ENCODE peak calls at places on chromosomes 3 and 15, in five cellular contexts. Q, Y, A, E and U are unnamed samples.

GRCh38 chr15:31266712-31267111 is 59.9 kb upstream of the KLF13 start:
- DNase-seq in Y (no peak), E (no peak), Q (no peak), A (no peak), U (peak)

GRCh38 chr3:178083906-178084823 is 452.1 kb upstream of the KCNMB2 start:
- DNase-seq in E (peak), Q (no peak), A (no peak), Y (no peak), U (no peak)

GRCh38 chr15:95495033-95495541 is 835.4 kb upstream of the NR2F2 start:
- DNase-seq in E (no peak), A (no peak), Y (no peak), Q (no peak), U (no peak)

GRCh38 chr15:74133071-74133702 is 2.8 kb downstream of the ISLR2 start:
- DNase-seq in Q (no peak), E (peak), Y (no peak), A (no peak), U (no peak)

GRCh38 chr3:111845996-111846395 is 13.1 kb upstream of the PHLDB2 start:
- DNase-seq in Y (no peak), Q (no peak), E (no peak), A (no peak), U (no peak)

GRCh38 chr3:120678331-120678845 is 3.7 kb downstream of the HGD start:
- DNase-seq in A (no peak), Y (no peak), Q (peak), E (peak), U (no peak)

GRCh38 chr3:99895706-99896441 is 78.2 kb downstream of the CMSS1 start:
- DNase-seq in Q (no peak), E (no peak), A (no peak), Y (no peak), U (no peak)

GRCh38 chr15:43511012-43511885 is 6.2 kb upstream of the MAP1A start:
- DNase-seq in Y (peak), A (no peak), E (peak), Q (peak), U (no peak)

GRCh38 chr3:143242101-143242500 is 122.5 kb downstream of the CHST2 start:
- DNase-seq in Q (no peak), E (no peak), Y (no peak), A (no peak), U (no peak)

GRCh38 chr3:16538505-16538904 is 25.0 kb upstream of the RFTN1 start:
- DNase-seq in A (no peak), E (no peak), Y (no peak), Q (no peak), U (no peak)

GRCh38 chr15:40567111-40567510 is 2.0 kb upstream of the RPUSD2 start:
- DNase-seq in A (no peak), Q (no peak), Y (no peak), E (no peak), U (no peak)

GRCh38 chr3:41118461-41119385 is 80.6 kb upstream of the CTNNB1 start:
- DNase-seq in Y (no peak), Q (no peak), A (no peak), E (peak), U (peak)

GRCh38 chr15:56524915-56525314 is 60.0 kb upstream of the MNS1 start:
- DNase-seq in Y (no peak), A (no peak), Q (no peak), E (peak), U (no peak)

GRCh38 chr15:78684645-78685044 is 43.6 kb upstream of the CHRNB4 start:
- DNase-seq in A (no peak), Y (no peak), E (peak), Q (peak), U (peak)

GRCh38 chr3:127458698-127459097 is 131.8 kb downstream of the TPRA1 start:
- DNase-seq in Q (no peak), Y (peak), E (peak), A (no peak), U (no peak)

GRCh38 chr3:32782417-32782816 is 35.4 kb upstream of the TRIM71 start:
- DNase-seq in A (no peak), Y (no peak), E (no peak), Q (no peak), U (no peak)

GRCh38 chr15:47773163-47773562 is 55.9 kb downstream of the SEMA6D start:
- DNase-seq in E (peak), Q (no peak), A (no peak), Y (no peak), U (no peak)

GRCh38 chr3:174431717-174432116 is 427.4 kb upstream of the NAALADL2 start:
- DNase-seq in A (no peak), Y (no peak), Q (no peak), E (no peak), U (no peak)

GRCh38 chr3:183825380-183826161 is at the start of gene MAP6D1:
- DNase-seq in A (no peak), Y (peak), E (peak), Q (peak), U (no peak)

GRCh38 chr3:134291300-134292254 is 40.9 kb upstream of the RYK start:
- DNase-seq in A (no peak), Y (no peak), E (no peak), Q (peak), U (no peak)

GRCh38 chr15:74399511-74400312 is 32.3 kb upstream of the CYP11A1 start:
- DNase-seq in A (no peak), Y (peak), Q (no peak), E (no peak), U (no peak)

GRCh38 chr3:49199244-49199899 is 28.0 kb downstream of the KLHDC8B start:
- DNase-seq in Q (peak), Y (no peak), E (peak), A (no peak), U (peak)

GRCh38 chr3:21888656-21889055 is 137.6 kb upstream of the ZNF385D start:
- DNase-seq in A (no peak), Y (no peak), E (no peak), Q (no peak), U (no peak)

GRCh38 chr3:39138804-39139415 is 14.5 kb downstream of the CSRNP1 start:
- DNase-seq in E (no peak), Y (no peak), Q (no peak), A (no peak), U (peak)

GRCh38 chr3:38374221-38374620 is 27.6 kb downstream of the XYLB start:
- DNase-seq in Y (peak), E (no peak), Q (no peak), A (no peak), U (no peak)

GRCh38 chr3:184816654-184817053 is 4.7 kb downstream of the VPS8 start:
- DNase-seq in A (no peak), Q (no peak), E (no peak), Y (no peak), U (no peak)

GRCh38 chr3:196740476-196741400 is 1.1 kb downstream of the PAK2 start:
- DNase-seq in Q (no peak), A (no peak), Y (peak), E (peak), U (no peak)

GRCh38 chr15:55703873-55704285 is 39.1 kb downstream of the PRTG start:
- DNase-seq in A (no peak), E (peak), Y (no peak), Q (no peak), U (no peak)

GRCh38 chr3:48435774-48436476 is 4.0 kb downstream of the CCDC51 start:
- DNase-seq in E (peak), Q (peak), A (peak), Y (peak), U (no peak)

GRCh38 chr15:93035953-93036810 is 52.8 kb downstream of the RGMA start:
- DNase-seq in Y (peak), Q (no peak), E (peak), A (no peak), U (peak)

GRCh38 chr3:179929091-179929529 is 107.6 kb downstream of the PEX5L start:
- DNase-seq in E (peak), Y (peak), Q (peak), A (no peak), U (no peak)

GRCh38 chr15:45759910-45760309 is 125.1 kb downstream of the SQOR start:
- DNase-seq in Q (no peak), A (no peak), E (no peak), Y (no peak), U (no peak)

GRCh38 chr3:13420817-13421755 is 964 bp upstream of the NUP210 start:
- DNase-seq in Q (peak), Y (peak), E (peak), A (peak), U (no peak)

GRCh38 chr3:49602877-49603411 is 48.7 kb downstream of the BSN start:
- DNase-seq in A (peak), Y (peak), Q (no peak), E (no peak), U (no peak)